ENCODE peak calls at places on chromosomes 1 and 21, in nine cellular contexts. D, E, B, G, K, Y, C, V and T are unnamed samples.

GRCh38 chr1:155174334-155175280 is 958 bp downstream of the TRIM46 start:
- DNase-seq in G (no peak), Y (no peak), K (no peak), E (peak; percentile 48), V (no peak), B (peak; percentile 91), D (peak; percentile 76), C (no peak), T (no peak)

GRCh38 chr1:147608601-147609000 is 61.7 kb downstream of the ACP6 start:
- DNase-seq in E (no peak), B (no peak), C (no peak), D (no peak), K (no peak), G (no peak), V (no peak), Y (no peak), T (no peak)

GRCh38 chr1:94120591-94120901 is 402 bp downstream of the ABCA4 start:
- DNase-seq in Y (no peak), V (no peak), D (no peak), B (no peak), E (no peak), K (no peak), G (no peak), C (no peak), T (no peak)

GRCh38 chr1:17878837-17879236 is 123.7 kb downstream of the ACTL8 start:
- DNase-seq in E (peak; percentile 37), K (no peak), Y (no peak), G (no peak), V (peak; percentile 63), C (no peak), D (peak; percentile 54), B (no peak), T (no peak)

GRCh38 chr1:25246600-25247023 is 642 bp downstream of the RSRP1 start:
- DNase-seq in G (no peak), D (no peak), C (no peak), Y (no peak), K (no peak), V (no peak), E (peak; percentile 60), B (no peak), T (peak; percentile 78)

GRCh38 chr1:6179564-6180175 is 451 bp downstream of the CHD5 start:
- DNase-seq in D (no peak), Y (no peak), G (no peak), K (no peak), C (no peak), E (no peak), B (no peak), V (no peak), T (no peak)

GRCh38 chr21:35252831-35253230 is 203.7 kb upstream of the RUNX1 start:
- DNase-seq in B (no peak), K (no peak), Y (no peak), C (no peak), G (no peak), D (no peak), E (no peak), V (no peak), T (no peak)

GRCh38 chr1:29655145-29655544 is 418.8 kb downstream of the PTPRU start:
- DNase-seq in E (no peak), G (no peak), B (peak; percentile 12), Y (no peak), C (no peak), K (no peak), D (peak; percentile 47), V (no peak), T (no peak)

GRCh38 chr1:230581446-230582079 is 60.7 kb upstream of the COG2 start:
- DNase-seq in G (peak; percentile 88), E (no peak), K (no peak), Y (no peak), D (no peak), B (no peak), V (no peak), C (no peak), T (no peak)

GRCh38 chr1:14924012-14924452 is 229.5 kb upstream of the TMEM51 start:
- DNase-seq in D (no peak), B (no peak), E (peak; percentile 73), V (peak; percentile 86), Y (no peak), K (no peak), G (peak; percentile 30), C (peak; percentile 63), T (peak; percentile 25)

DNA sequence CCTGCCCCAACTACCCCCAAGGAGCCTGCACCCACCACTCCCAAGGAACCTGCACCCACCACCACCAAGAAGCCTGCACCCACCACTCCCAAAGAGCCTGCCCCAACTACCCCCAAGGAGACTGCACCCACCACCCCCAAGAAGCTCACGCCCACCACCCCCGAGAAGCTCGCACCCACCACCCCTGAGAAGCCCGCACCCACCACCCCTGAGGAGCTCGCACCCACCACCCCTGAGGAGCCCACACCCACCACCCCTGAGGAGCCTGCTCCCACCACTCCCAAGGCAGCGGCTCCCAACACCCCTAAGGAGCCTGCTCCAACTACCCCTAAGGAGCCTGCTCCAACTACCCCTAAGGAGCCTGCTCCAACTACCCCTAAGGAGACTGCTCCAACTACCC is 67.6 kb downstream of the TPR start:
- DNase-seq in E (no peak), G (no peak), V (no peak), K (no peak), Y (no peak), C (no peak), D (no peak), B (no peak), T (no peak)
- TF ChIP-seq POLR2A in E (no peak), G (no peak), V (no peak), K (no peak), Y (no peak), C (no peak), D (no peak), B (no peak), T (no peak)

DNA sequence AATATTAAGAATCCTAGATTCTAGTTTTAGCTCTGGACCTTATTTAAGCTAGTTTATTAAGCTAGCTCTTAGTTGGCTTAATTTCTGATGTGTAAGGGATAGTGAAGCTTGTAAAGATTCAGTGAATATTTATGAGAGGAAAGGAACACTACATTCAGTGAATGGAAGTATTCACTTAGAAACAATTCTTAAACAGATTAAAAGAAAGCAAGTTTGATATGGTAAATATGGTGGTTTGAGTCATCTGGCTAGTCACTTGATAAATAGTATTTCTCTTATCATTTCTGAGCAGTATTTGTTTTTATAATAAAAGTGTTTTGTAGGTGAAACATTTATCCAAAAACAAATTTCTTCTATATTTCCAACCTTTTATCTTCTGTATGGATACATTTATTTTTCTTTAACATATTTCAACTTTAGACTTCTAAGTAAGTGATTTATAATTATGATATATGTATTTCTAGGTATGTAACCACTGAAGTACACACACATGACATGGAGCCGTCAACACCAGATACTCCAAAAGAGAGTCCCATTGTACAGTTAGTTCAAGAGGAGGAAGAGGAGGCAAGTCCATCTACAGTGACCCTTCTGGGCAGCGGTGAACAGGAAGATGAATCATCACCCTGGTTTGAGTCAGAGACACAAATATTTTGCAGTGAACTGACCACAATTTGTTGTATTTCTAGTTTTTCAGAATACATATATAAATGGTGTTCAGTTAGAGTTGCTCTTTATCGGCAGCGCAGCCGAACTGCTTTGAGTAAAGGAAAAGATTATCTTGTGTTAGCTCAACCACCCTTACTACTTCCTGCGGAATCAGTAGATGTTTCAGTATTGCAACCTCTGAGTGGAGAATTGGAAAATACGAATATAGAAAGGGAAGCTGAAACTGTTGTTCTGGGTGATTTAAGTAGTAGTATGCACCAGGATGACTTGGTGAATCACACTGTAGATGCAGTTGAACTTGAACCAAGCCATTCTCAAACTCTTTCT is 55.6 kb downstream of the SUCO start:
- DNase-seq in C (no peak), B (no peak), K (no peak), D (no peak), E (no peak), Y (no peak), V (peak; percentile 30), G (peak; percentile 67), T (no peak)
- TF ChIP-seq POLR2A in C (no peak), B (no peak), K (no peak), D (no peak), E (no peak), Y (no peak), V (no peak), G (no peak), T (no peak)

GRCh38 chr1:168390261-168390660 is 109.6 kb downstream of the TBX19 start:
- DNase-seq in E (no peak), D (no peak), Y (no peak), K (no peak), V (no peak), G (no peak), C (no peak), B (no peak), T (no peak)

GRCh38 chr1:168394858-168395257 is 114.2 kb downstream of the TBX19 start:
- DNase-seq in E (no peak), C (no peak), B (no peak), Y (no peak), V (no peak), K (no peak), D (no peak), G (no peak), T (no peak)

GRCh38 chr1:168396508-168396907 is 115.8 kb downstream of the TBX19 start:
- DNase-seq in C (no peak), G (no peak), E (no peak), D (no peak), Y (no peak), B (no peak), K (no peak), V (no peak), T (no peak)

GRCh38 chr1:168391759-168392681 is 111.3 kb downstream of the TBX19 start:
- DNase-seq in C (peak; percentile 23), Y (no peak), D (no peak), K (no peak), E (no peak), G (no peak), B (no peak), V (no peak), T (no peak)

GRCh38 chr1:168392958-168393357 is 112.3 kb downstream of the TBX19 start:
- DNase-seq in E (no peak), C (no peak), K (no peak), Y (no peak), B (no peak), G (no peak), D (no peak), V (no peak), T (peak; percentile 14)
- TF ChIP-seq POLR2A in E (no peak), C (no peak), K (no peak), Y (no peak), B (no peak), G (no peak), D (no peak), V (no peak), T (no peak)

GRCh38 chr1:226424228-226425003 is 16.5 kb upstream of the PARP1 start:
- DNase-seq in B (no peak), C (no peak), E (no peak), Y (no peak), K (no peak), V (no peak), G (peak; percentile 63), D (no peak), T (peak; percentile 9)

GRCh38 chr1:226427131-226427530 is 19.2 kb upstream of the PARP1 start:
- DNase-seq in B (no peak), E (no peak), V (no peak), C (no peak), G (no peak), D (no peak), K (no peak), Y (no peak), T (no peak)

GRCh38 chr1:226428348-226429050 is 20.6 kb upstream of the PARP1 start:
- DNase-seq in K (no peak), G (no peak), Y (no peak), C (no peak), V (no peak), B (no peak), D (no peak), E (no peak), T (no peak)

GRCh38 chr1:226425004-226425378 is 17.1 kb upstream of the PARP1 start:
- DNase-seq in D (no peak), B (no peak), Y (no peak), E (no peak), K (no peak), C (no peak), V (no peak), G (no peak), T (no peak)

GRCh38 chr1:226425431-226426031 is 17.6 kb upstream of the PARP1 start:
- DNase-seq in Y (no peak), G (peak; percentile 49), E (no peak), K (no peak), B (no peak), C (no peak), D (no peak), V (no peak), T (no peak)
- TF ChIP-seq POLR2A in Y (no peak), G (no peak), E (no peak), K (no peak), B (no peak), C (no peak), D (no peak), V (no peak), T (no peak)